ENCODE peak calls at places on chromosomes 4 and X, in seven cellular contexts. A, Q, U, G, T, N and L are unnamed samples.

GRCh38 chr4:139042981-139043460 is 27.4 kb downstream of the NOCT start:
- DNase-seq in A (no peak), Q (no peak), U (no peak), G (no peak), T (no peak), N (no peak), L (no peak)

GRCh38 chr4:119693127-119693526 is 64.5 kb upstream of the PDE5A start:
- DNase-seq in A (no peak), Q (peak), U (no peak), G (no peak), T (no peak), N (no peak), L (peak)

GRCh38 chr4:98653890-98654867 is 4.2 kb downstream of the TSPAN5 start:
- DNase-seq in A (no peak), Q (peak), U (no peak), G (no peak), T (no peak), N (no peak), L (peak)

GRCh38 chr4:40189997-40190396 is 6.8 kb upstream of the RHOH start:
- DNase-seq in A (no peak), Q (no peak), U (no peak), G (no peak), T (no peak), N (no peak), L (no peak)

GRCh38 chrX:101668143-101668542 is 8.5 kb upstream of the ARMCX2 start:
- DNase-seq in A (no peak), Q (no peak), U (no peak), G (no peak), T (no peak), N (peak), L (no peak)

GRCh38 chrX:106894978-106895452 is 8.1 kb downstream of the RIPPLY1 start:
- DNase-seq in A (no peak), Q (no peak), U (no peak), G (no peak), T (no peak), N (peak), L (peak)

GRCh38 chr4:75912968-75913367 is 10.7 kb upstream of the PPEF2 start:
- DNase-seq in A (no peak), Q (no peak), U (no peak), G (no peak), T (no peak), N (no peak), L (no peak)

GRCh38 chr4:14879643-14880042 is 122.6 kb upstream of the CPEB2 start:
- DNase-seq in A (no peak), Q (no peak), U (no peak), G (no peak), T (no peak), N (no peak), L (no peak)

GRCh38 chr4:161554372-161554990 is 609.3 kb downstream of the FSTL5 start:
- DNase-seq in A (no peak), Q (peak), U (no peak), G (no peak), T (no peak), N (no peak), L (peak)

GRCh38 chrX:39260965-39261364 is 459.7 kb downstream of the MID1IP1 start:
- DNase-seq in A (no peak), Q (no peak), U (no peak), G (no peak), T (no peak), N (no peak), L (peak)

GRCh38 chr4:56757270-56757746 is 64.2 kb downstream of the SPINK2 start:
- DNase-seq in A (no peak), Q (no peak), U (no peak), G (no peak), T (no peak), N (peak), L (peak)

GRCh38 chrX:108224727-108225455 is 133.3 kb downstream of the ATG4A start:
- DNase-seq in A (no peak), Q (no peak), U (no peak), G (no peak), T (no peak), N (peak), L (peak)

GRCh38 chr4:138958519-138958918 is 57.1 kb upstream of the NOCT start:
- DNase-seq in A (no peak), Q (no peak), U (no peak), G (no peak), T (no peak), N (no peak), L (no peak)

GRCh38 chr4:141058739-141059507 is 74.3 kb downstream of the RNF150 start:
- DNase-seq in A (no peak), Q (no peak), U (no peak), G (no peak), T (no peak), N (no peak), L (no peak)

GRCh38 chr4:51842167-51842553 is 793 bp upstream of the DCUN1D4 start:
- DNase-seq in A (no peak), Q (no peak), U (no peak), G (peak), T (no peak), N (no peak), L (no peak)

GRCh38 chrX:87392369-87392768 is 125.2 kb upstream of the KLHL4 start:
- DNase-seq in A (no peak), Q (no peak), U (no peak), G (no peak), T (no peak), N (peak), L (peak)

GRCh38 chr4:89380980-89381379 is 73.4 kb upstream of the GPRIN3 start:
- DNase-seq in A (no peak), Q (no peak), U (no peak), G (no peak), T (no peak), N (no peak), L (no peak)

GRCh38 chrX:20595928-20596550 is 329.3 kb upstream of the RPS6KA3 start:
- DNase-seq in A (no peak), Q (no peak), U (no peak), G (no peak), T (no peak), N (peak), L (peak)

GRCh38 chr4:68498413-68499007 is 51.2 kb downstream of the TMPRSS11E start:
- DNase-seq in A (peak), Q (peak), U (no peak), G (no peak), T (peak), N (peak), L (peak)

GRCh38 chr4:151263455-151263854 is 13.5 kb upstream of the PRSS48 start:
- DNase-seq in A (no peak), Q (no peak), U (no peak), G (no peak), T (no peak), N (no peak), L (no peak)

GRCh38 chr4:1382776-1383727 is 23.2 kb downstream of the NKX1-1 start:
- DNase-seq in A (no peak), Q (no peak), U (no peak), G (peak), T (no peak), N (no peak), L (no peak)

GRCh38 chrX:33204889-33205288 is 6.5 kb downstream of the DMD start:
- DNase-seq in A (no peak), Q (no peak), U (no peak), G (no peak), T (no peak), N (no peak), L (peak)